ENCODE peak calls at places on chromosomes 13 and 19, in ten cellular contexts. U, A, B, K, F, C, D, G, N and W are unnamed samples.

GRCh38 chr13:36359301-36359950 is 13.2 kb upstream of the SPART start:
- DNase-seq in U (no peak), A (no peak), B (no peak), K (no peak), F (no peak), C (no peak), D (no peak), G (no peak), N (no peak), W (no peak)

GRCh38 chr13:67299072-67299635 is 69.0 kb upstream of the PCDH9 start:
- DNase-seq in U (no peak), A (peak), B (no peak), K (no peak), F (no peak), C (no peak), D (peak), G (no peak), N (peak), W (peak)

GRCh38 chr19:36041831-36042230 is 9.2 kb upstream of the CLIP3 start:
- DNase-seq in U (no peak), A (peak), B (no peak), K (no peak), F (no peak), C (no peak), D (peak), G (no peak), N (peak), W (peak)

GRCh38 chr13:29369060-29369743 is 226.3 kb downstream of the SLC7A1 start:
- DNase-seq in U (no peak), A (peak), B (no peak), K (no peak), F (peak), C (no peak), D (peak), G (no peak), N (no peak), W (peak)

GRCh38 chr13:87128006-87128405 is 543.2 kb upstream of the SLITRK5 start:
- DNase-seq in U (no peak), A (no peak), B (no peak), K (no peak), F (peak), C (no peak), D (peak), G (no peak), N (no peak), W (peak)

GRCh38 chr13:75931116-75931515 is 295.0 kb downstream of the LMO7 start:
- DNase-seq in U (no peak), A (no peak), B (no peak), K (no peak), F (no peak), C (no peak), D (peak), G (no peak), N (no peak), W (no peak)

GRCh38 chr19:41861846-41862245 is 1.8 kb downstream of the RPS19 start:
- DNase-seq in U (no peak), A (no peak), B (no peak), K (no peak), F (no peak), C (no peak), D (no peak), G (no peak), N (no peak), W (no peak)

GRCh38 chr19:33797821-33798633 is 1.4 kb downstream of the KCTD15 start:
- DNase-seq in U (no peak), A (no peak), B (peak), K (peak), F (no peak), C (peak), D (peak), G (peak), N (no peak), W (no peak)

GRCh38 chr13:26601669-26602068 is 44.2 kb downstream of the WASF3 start:
- DNase-seq in U (no peak), A (no peak), B (no peak), K (no peak), F (peak), C (no peak), D (peak), G (no peak), N (no peak), W (no peak)

GRCh38 chr19:44111910-44112463 is 1.2 kb upstream of the ZNF225 start:
- DNase-seq in U (no peak), A (no peak), B (no peak), K (no peak), F (peak), C (no peak), D (peak), G (no peak), N (peak), W (no peak)

GRCh38 chr19:38142176-38143035 is 81.6 kb downstream of the DPF1 start:
- DNase-seq in U (no peak), A (peak), B (peak), K (peak), F (peak), C (peak), D (peak), G (no peak), N (no peak), W (no peak)

GRCh38 chr19:15379996-15380647 is 535 bp upstream of the AKAP8 start:
- DNase-seq in U (no peak), A (peak), B (peak), K (peak), F (no peak), C (no peak), D (peak), G (no peak), N (no peak), W (no peak)

GRCh38 chr19:18006895-18007604 is 920 bp upstream of the ARRDC2 start:
- DNase-seq in U (peak), A (peak), B (peak), K (peak), F (peak), C (peak), D (peak), G (peak), N (no peak), W (no peak)